ENCODE peak calls at places on chromosome 13, in four cellular contexts. A is K562, D is WTC11, W is HepG2. K is an unnamed sample.

GRCh38 chr13:97426695-97427094 is 7.3 kb upstream of the RAP2A start:
- DNase-seq in A (no peak), D (no peak), W (peak), K (no peak)

GRCh38 chr13:111117961-111118360 is 2.9 kb downstream of the ARHGEF7 start:
- DNase-seq in A (no peak), D (no peak), W (no peak), K (no peak)

GRCh38 chr13:66659291-66660012 is 570.7 kb downstream of the PCDH9 start:
- DNase-seq in A (no peak), D (no peak), W (no peak), K (no peak)

GRCh38 chr13:110493161-110493593 is 68.3 kb downstream of the RAB20 start:
- DNase-seq in A (no peak), D (no peak), W (no peak), K (no peak)

GRCh38 chr13:19695829-19696228 is 62.4 kb downstream of the MPHOSPH8 start:
- DNase-seq in A (no peak), D (no peak), W (no peak), K (no peak)

GRCh38 chr13:38868870-38869269 is 121.8 kb downstream of the STOML3 start:
- DNase-seq in A (no peak), D (no peak), W (no peak), K (no peak)

GRCh38 chr13:45055902-45056648 is 64.2 kb upstream of the GTF2F2 start:
- DNase-seq in A (peak), D (no peak), W (no peak), K (no peak)

GRCh38 chr13:92768592-92768991 is 458.0 kb upstream of the GPC6 start:
- DNase-seq in A (no peak), D (no peak), W (no peak), K (no peak)

GRCh38 chr13:110472904-110473563 is 88.5 kb downstream of the RAB20 start:
- DNase-seq in A (no peak), D (no peak), W (no peak), K (no peak)

GRCh38 chr13:26658491-26658890 is 101.0 kb downstream of the WASF3 start:
- DNase-seq in A (no peak), D (no peak), W (no peak), K (no peak)

GRCh38 chr13:25286308-25286968 is 850 bp downstream of the MTMR6 start:
- DNase-seq in A (no peak), D (no peak), W (peak), K (peak)
- TF ChIP-seq ELF4 in A (no peak), D (no peak), W (no peak), K (no peak)

DNA sequence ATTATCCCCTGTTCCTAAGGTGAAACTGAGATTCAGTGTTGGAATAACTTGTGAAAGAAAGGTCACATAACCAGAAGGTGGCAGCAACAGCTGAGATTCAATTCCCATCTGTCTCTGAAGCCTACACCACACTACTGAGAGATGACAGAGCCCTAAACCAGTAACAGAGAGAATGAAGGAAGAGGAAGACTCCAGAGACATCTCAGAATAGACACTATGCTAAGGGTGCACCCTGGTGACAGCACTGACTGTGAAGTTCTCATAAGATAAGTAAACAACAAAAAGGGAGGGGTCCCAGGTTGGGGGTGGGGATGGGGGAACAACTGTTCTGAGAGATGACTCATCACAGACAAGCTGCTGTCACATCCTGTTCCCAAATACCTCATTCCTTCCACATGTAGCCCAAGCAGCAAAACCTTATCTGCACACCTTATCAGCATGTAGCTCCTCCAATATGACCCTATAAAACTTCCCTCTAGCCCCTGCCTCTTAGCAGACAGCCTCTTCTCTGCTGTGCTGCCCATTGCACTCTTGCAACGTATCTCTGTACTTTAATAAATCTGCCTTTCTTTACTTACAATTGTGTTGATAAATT is 46.5 kb downstream of the UTP14C start:
- DNase-seq in A (peak), D (no peak), W (peak), K (no peak)
- TF ChIP-seq ELF4 in A (no peak), D (no peak), W (no peak), K (no peak)

DNA sequence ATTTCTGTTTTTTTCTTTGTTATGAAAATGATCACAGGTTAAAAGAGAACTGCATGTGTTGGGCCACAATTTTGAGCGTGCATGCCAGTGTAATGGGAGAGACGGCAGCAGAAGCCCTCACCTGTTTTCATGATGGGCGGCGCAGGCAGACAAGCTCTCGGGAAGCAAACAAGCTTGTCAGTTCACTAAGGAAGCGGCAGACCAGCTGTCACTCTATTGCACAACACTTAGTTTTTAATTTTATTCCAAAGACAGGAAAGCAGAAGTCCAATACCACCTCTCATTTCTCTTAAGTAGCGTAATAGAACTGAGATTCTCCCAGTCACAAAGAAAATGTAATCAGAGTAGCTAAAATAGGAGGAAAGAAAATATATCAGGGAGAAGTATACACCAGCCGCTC is 711.5 kb downstream of the DIAPH3 start:
- DNase-seq in A (no peak), D (no peak), W (no peak), K (no peak)
- TF ChIP-seq ELF4 in A (no peak), D (no peak), W (no peak), K (no peak)

GRCh38 chr13:22265563-22265962 is 594.7 kb downstream of the FGF9 start:
- DNase-seq in A (no peak), D (no peak), W (no peak), K (no peak)

GRCh38 chr13:22262328-22262920 is 591.6 kb downstream of the FGF9 start:
- DNase-seq in A (no peak), D (no peak), W (no peak), K (no peak)
- TF ChIP-seq ELF4 in A (no peak), D (no peak), W (no peak), K (no peak)

DNA sequence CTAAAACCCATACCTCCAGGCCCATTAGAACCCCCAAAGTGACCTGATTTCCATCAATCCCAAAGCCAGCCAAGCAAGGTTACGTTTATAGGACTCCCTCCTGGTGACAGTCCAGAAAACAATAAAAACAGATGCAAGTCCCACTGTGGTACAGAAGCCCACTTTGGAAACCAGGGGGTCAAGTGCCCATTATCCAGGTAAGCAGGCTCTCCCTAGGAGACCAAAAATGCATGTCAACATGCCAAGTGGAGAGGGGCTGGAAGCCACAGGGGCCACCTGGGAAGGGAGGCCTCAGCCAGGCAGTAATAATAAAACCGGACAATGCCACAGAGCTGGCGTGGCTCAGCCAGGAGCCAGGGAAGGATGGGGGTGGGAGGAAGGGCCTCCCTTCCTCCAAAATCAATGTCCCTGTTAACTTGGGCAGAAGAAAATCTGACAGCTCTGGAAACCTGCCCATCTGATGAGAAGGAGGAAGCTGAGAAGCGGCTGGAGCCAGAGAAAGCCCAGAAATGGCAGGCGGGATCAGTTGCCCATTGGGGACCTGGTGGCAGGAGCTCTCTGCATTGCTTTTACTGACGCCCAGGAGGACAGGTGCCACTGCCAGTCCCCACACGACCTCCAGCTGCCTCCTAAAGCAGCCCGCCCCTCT is 160.4 kb downstream of the ZIC5 start:
- DNase-seq in A (no peak), D (no peak), W (no peak), K (no peak)
- TF ChIP-seq ELF4 in A (no peak), D (no peak), W (no peak), K (no peak)

GRCh38 chr13:47901451-47901850 is 99.6 kb downstream of the SUCLA2 start:
- DNase-seq in A (no peak), D (no peak), W (no peak), K (no peak)
- TF ChIP-seq ELF4 in A (no peak), D (no peak), W (no peak), K (no peak)

GRCh38 chr13:79282976-79283375 is 123.1 kb downstream of the RBM26 start:
- DNase-seq in A (no peak), D (no peak), W (peak), K (no peak)

GRCh38 chr13:79285159-79285558 is 120.9 kb downstream of the RBM26 start:
- DNase-seq in A (no peak), D (no peak), W (no peak), K (no peak)

GRCh38 chr13:79283742-79284141 is 122.3 kb downstream of the RBM26 start:
- DNase-seq in A (no peak), D (no peak), W (no peak), K (no peak)

GRCh38 chr13:79282508-79282907 is 123.5 kb downstream of the RBM26 start:
- DNase-seq in A (no peak), D (no peak), W (peak), K (no peak)

GRCh38 chr13:79281335-79281734 is 124.7 kb downstream of the RBM26 start:
- DNase-seq in A (no peak), D (peak), W (no peak), K (no peak)
- TF ChIP-seq ELF4 in A (no peak), D (no peak), W (no peak), K (no peak)

DNA sequence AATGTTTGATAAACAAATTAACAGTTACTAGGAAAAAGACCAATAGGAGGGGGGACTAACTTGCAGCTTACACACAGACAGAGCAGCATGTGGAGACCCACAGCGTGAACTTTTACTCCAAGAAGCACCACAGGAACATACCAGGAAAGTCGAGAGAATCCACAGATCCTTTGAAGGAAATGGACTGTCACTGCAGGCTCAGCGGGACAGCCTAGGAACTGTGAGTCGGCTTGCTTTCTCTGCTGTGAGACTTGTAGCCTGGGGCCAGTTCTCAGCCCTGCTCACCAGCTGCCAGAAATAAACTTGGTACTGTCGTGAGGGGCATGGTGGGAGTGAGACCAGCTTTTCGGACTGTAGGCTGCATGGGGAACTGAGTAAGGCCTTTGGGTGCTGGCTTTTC is 1211.5 kb downstream of the PCDH17 start:
- DNase-seq in A (no peak), D (no peak), W (no peak), K (no peak)
- TF ChIP-seq ELF4 in A (no peak), D (no peak), W (no peak), K (no peak)

GRCh38 chr13:88436974-88437373 is 765.8 kb downstream of the SLITRK5 start:
- DNase-seq in A (no peak), D (no peak), W (no peak), K (no peak)
- TF ChIP-seq ELF4 in A (no peak), D (no peak), W (no peak), K (no peak)

DNA sequence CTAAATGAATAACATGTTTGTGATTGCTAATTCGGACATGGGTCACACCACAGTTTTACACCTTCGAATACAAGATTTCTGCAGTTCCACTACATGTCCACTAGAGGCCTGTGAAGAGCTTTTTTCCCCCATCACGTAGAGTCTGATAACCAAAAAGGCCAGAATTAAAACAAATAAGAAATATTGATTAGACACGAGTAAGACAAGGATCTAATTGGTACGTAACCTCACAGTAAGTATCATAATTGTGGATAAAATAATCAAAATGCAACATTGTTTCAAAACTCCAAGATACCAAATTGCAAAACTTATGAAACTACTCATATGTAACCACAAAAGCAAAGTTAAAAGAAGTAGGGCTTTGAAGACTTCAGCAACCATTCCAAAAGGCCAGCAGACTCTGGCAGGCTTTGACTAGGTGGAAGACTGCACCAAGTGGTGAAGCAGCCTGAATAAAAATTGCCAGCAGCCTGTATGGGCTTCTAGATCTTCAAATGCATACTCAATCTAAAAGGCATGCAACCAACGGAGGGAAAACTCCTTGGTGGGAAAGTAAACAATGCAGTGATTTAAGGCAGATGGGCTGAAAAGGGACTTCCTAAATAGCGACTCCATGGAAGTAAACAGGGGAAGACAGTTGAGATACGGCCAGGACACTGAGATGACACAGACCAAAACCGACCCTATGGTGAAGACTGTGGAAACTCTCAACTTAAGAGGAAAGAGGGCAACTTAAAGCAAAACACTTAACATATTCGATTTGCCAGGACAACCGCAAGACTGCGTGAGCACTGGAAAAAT is 56.7 kb downstream of the STARD13 start:
- DNase-seq in A (peak), D (no peak), W (peak), K (peak)
- TF ChIP-seq ELF4 in A (no peak), D (no peak), W (peak), K (no peak)